ENCODE peak calls at places on chromosomes 7 and 10, in six cellular contexts. D is RWPE1, B is IMR-90, G is spleen, V is A549, N is H9. X is an unnamed sample.

GRCh38 chr7:149822353-149822943 is 15.7 kb upstream of the ZNF862 start:
- DNase-seq in G (peak; percentile 47), B (no peak), N (no peak), V (no peak), D (no peak), X (no peak)

GRCh38 chr7:155448632-155449007 is 9.3 kb upstream of the EN2 start:
- DNase-seq in N (no peak), D (no peak), B (no peak), G (peak; percentile 73), V (no peak), X (peak; percentile 74)

GRCh38 chr10:59337254-59337653 is 25.1 kb downstream of the FAM13C start:
- DNase-seq in D (peak; percentile 60), N (no peak), B (peak; percentile 64), V (peak; percentile 12), G (no peak), X (no peak)

GRCh38 chr7:114720725-114721124 is 201.2 kb upstream of the MDFIC start:
- DNase-seq in B (no peak), D (no peak), V (no peak), G (no peak), N (no peak), X (no peak)

GRCh38 chr7:8481752-8482446 is 48.5 kb downstream of the NXPH1 start:
- DNase-seq in D (no peak), V (no peak), N (no peak), G (no peak), B (no peak), X (no peak)

GRCh38 chr10:117370205-117370604 is 5.0 kb downstream of the PDZD8 start:
- DNase-seq in B (peak; percentile 66), D (no peak), N (no peak), G (no peak), V (peak; percentile 36), X (no peak)

GRCh38 chr7:47435889-47436312 is 146.0 kb downstream of the TNS3 start:
- DNase-seq in B (peak; percentile 81), N (peak; percentile 63), D (peak; percentile 68), V (peak; percentile 79), G (no peak), X (peak; percentile 87)

GRCh38 chr7:35374858-35375257 is 121.0 kb upstream of the TBX20 start:
- DNase-seq in D (no peak), N (no peak), B (no peak), G (no peak), V (no peak), X (no peak)

GRCh38 chr7:108200326-108200725 is 70.2 kb upstream of the LAMB4 start:
- DNase-seq in D (no peak), G (no peak), V (no peak), B (peak; percentile 30), N (no peak), X (no peak)

GRCh38 chr7:24948739-24949138 is 31.2 kb downstream of the OSBPL3 start:
- DNase-seq in G (no peak), N (no peak), D (no peak), V (no peak), B (no peak), X (no peak)

GRCh38 chr7:46764100-46764941 is 817.6 kb downstream of the TNS3 start:
- DNase-seq in G (no peak), N (no peak), D (peak; percentile 90), B (peak; percentile 97), V (peak; percentile 88), X (no peak)

GRCh38 chr7:136528329-136528728 is 340.1 kb upstream of the CHRM2 start:
- DNase-seq in B (peak; percentile 88), N (no peak), G (no peak), V (peak; percentile 2), D (peak; percentile 18), X (no peak)

GRCh38 chr10:61904711-61905445 is 3.4 kb downstream of the ARID5B start:
- DNase-seq in D (peak; percentile 79), N (no peak), G (no peak), B (peak; percentile 80), V (peak; percentile 47), X (peak; percentile 57)

GRCh38 chr10:112389147-112389822 is 15.4 kb downstream of the ACSL5 start:
- DNase-seq in N (peak; percentile 30), D (peak; percentile 30), B (peak; percentile 77), V (peak; percentile 26), G (no peak), X (peak; percentile 73)

GRCh38 chr7:103437623-103438022 is 8.4 kb downstream of the SLC26A5 start:
- DNase-seq in B (no peak), G (no peak), V (no peak), N (no peak), D (no peak), X (no peak)

GRCh38 chr7:107269815-107270214 is 101.0 kb downstream of the HBP1 start:
- DNase-seq in D (no peak), B (no peak), V (no peak), G (no peak), N (no peak), X (no peak)

GRCh38 chr7:142375710-142376313 is 118.0 kb upstream of the PRSS58 start:
- DNase-seq in V (no peak), N (peak; percentile 89), B (peak; percentile 28), G (no peak), D (peak; percentile 57), X (peak; percentile 91)

GRCh38 chr10:115947104-115947503 is 325.9 kb downstream of the GFRA1 start:
- DNase-seq in G (no peak), N (no peak), B (peak; percentile 58), V (peak; percentile 11), D (no peak), X (no peak)

GRCh38 chr10:49690673-49691356 is 11.4 kb downstream of the C10orf53 start:
- DNase-seq in D (no peak), G (no peak), B (peak; percentile 25), V (no peak), N (no peak), X (peak; percentile 66)

GRCh38 chr10:126895214-126895781 is 9.9 kb upstream of the DOCK1 start:
- DNase-seq in N (peak; percentile 13), D (no peak), B (no peak), V (no peak), G (peak; percentile 41), X (no peak)

GRCh38 chr7:63038987-63039386 is 959.7 kb upstream of the ZNF722 start:
- DNase-seq in D (no peak), B (no peak), G (no peak), N (no peak), V (no peak), X (no peak)

GRCh38 chr7:96084880-96085551 is 236.9 kb downstream of the SLC25A13 start:
- DNase-seq in V (peak; percentile 14), B (peak; percentile 68), D (peak; percentile 84), G (no peak), N (no peak), X (no peak)

GRCh38 chr7:108323305-108323832 is 132.9 kb downstream of the NRCAM start:
- DNase-seq in V (no peak), B (no peak), D (no peak), N (no peak), G (no peak), X (no peak)

GRCh38 chr10:44822993-44823392 is 88.1 kb upstream of the TMEM72 start:
- DNase-seq in D (no peak), V (no peak), G (no peak), N (no peak), B (no peak), X (no peak)

GRCh38 chr7:28739826-28740225 is 218.3 kb downstream of the TRIL start:
- DNase-seq in N (no peak), V (no peak), G (no peak), D (no peak), B (no peak), X (peak; percentile 55)

GRCh38 chr10:18214692-18215563 is 74.7 kb downstream of the CACNB2 start:
- DNase-seq in V (peak; percentile 51), G (no peak), B (peak; percentile 73), D (peak; percentile 55), N (peak; percentile 41), X (peak; percentile 84)

GRCh38 chr7:144671429-144671828 is 164.4 kb downstream of the TPK1 start:
- DNase-seq in B (no peak), N (peak; percentile 37), V (no peak), D (peak; percentile 33), G (no peak), X (no peak)

DNA sequence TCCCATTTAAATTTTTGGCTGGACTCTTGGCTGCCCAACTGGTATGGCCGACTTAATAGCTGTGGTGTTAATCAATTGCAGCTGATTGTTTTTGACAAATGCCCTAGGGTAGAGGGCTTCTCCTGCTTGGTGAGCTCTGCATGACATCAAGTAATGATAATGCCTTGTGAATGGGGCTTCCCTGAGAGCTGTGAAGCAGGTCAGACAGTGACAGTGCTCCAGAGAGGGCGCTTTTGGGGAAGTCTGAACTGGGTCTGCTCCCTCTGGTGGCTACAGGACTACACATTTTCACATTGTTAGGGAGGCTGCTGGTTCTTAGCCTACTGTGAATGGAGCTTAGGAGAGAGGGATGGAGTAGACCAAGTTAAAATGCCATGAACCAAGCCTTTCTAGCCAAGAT is 98.8 kb downstream of the SDK1 start:
- DNase-seq in B (peak; percentile 5), G (no peak), D (no peak), N (peak; percentile 91), V (peak; percentile 61), X (peak; percentile 95)
- TF ChIP-seq CTCF in B (no peak), G (no peak), D (peak; percentile 14), N (peak; percentile 86), V (peak; percentile 28), X (peak; percentile 92)

DNA sequence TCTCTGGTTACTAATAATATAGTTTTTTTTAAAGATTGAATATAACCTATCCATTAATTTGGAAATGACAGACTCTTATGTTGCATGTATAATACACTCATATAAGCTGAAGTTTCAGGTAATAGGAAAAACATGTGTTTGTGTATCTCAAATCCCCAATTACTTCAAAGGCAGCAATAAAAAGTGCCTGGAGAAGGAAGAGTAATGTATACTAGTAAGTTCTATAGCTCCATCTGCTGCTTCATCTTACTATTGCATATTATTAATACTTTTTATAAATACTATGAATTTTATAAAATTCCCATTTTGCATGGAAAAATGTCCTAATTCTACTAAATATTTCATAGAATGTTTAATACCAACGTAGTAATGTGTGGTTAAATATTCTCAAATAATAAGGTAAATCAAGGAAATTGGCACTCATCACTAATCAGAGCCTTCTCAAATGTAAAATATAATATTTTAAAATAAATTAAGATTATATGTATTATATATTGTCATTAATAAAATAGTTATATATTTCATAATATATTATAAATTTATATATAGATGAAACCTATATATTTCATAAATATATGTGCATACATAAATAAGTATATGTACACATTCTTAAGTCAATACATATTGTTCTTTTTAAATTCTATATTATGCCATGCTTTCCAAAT is 311.9 kb downstream of the HGF start:
- DNase-seq in B (peak; percentile 56), N (no peak), V (peak; percentile 50), G (no peak), D (peak; percentile 27), X (no peak)
- TF ChIP-seq CTCF in B (peak; percentile 66), N (peak; percentile 50), V (peak; percentile 69), G (no peak), D (peak; percentile 71), X (peak; percentile 65)

GRCh38 chr7:131071786-131072504 is 255.7 kb upstream of the MKLN1 start:
- DNase-seq in B (peak; percentile 38), N (no peak), G (no peak), V (peak; percentile 46), D (no peak), X (no peak)
- TF ChIP-seq CTCF in B (peak; percentile 46), N (peak; percentile 50), G (no peak), V (peak; percentile 46), D (peak; percentile 68), X (peak; percentile 54)

DNA sequence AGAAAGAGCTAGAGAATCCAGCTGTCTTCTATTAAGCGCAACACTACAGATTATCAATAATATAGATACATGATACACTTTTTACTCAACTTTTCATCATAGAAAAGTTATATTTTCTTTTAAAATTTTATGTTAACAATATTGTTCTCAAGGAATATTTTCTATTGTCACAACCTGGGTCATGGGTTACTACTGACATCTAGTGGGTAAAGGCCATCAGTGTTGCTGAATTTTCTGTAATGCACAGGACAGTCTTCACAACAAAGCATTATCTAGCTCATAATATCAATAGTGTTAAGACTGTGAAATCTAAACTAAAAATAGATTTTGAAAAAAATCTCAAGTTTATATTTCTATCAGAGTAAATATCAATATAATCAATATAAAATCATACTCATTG is 209.8 kb downstream of the ZNF33B start:
- DNase-seq in N (no peak), B (no peak), D (peak; percentile 1), V (no peak), G (no peak), X (no peak)
- TF ChIP-seq CTCF in N (peak; percentile 36), B (peak; percentile 10), D (peak; percentile 47), V (peak; percentile 21), G (no peak), X (peak; percentile 51)

X was measured in endodermal cell.